ENCODE peak calls at places on chromosome 1, in six cellular contexts. E is mammary epithelial cell; M is H9; C is CD8-positive, alpha-beta T cell; N is aorta; A is substantia nigra. G is an unnamed sample.

GRCh38 chr1:39671793-39672550 is at the start of gene NT5C1A:
- DNase-seq in C (no peak), E (no peak), N (peak), A (no peak), M (peak), G (no peak)

GRCh38 chr1:178196631-178197030 is 102.7 kb downstream of the RASAL2 start:
- DNase-seq in N (no peak), E (peak), C (no peak), A (no peak), M (no peak), G (no peak)

GRCh38 chr1:27575861-27576331 is 28.0 kb downstream of the AHDC1 start:
- DNase-seq in M (peak), E (peak), C (no peak), A (no peak), N (peak), G (no peak)

GRCh38 chr1:212286437-212287131 is 1.4 kb downstream of the PPP2R5A start:
- DNase-seq in M (no peak), N (no peak), A (no peak), C (no peak), E (no peak), G (no peak)

GRCh38 chr1:71033136-71033535 is 14.5 kb downstream of the PTGER3 start:
- DNase-seq in E (no peak), N (no peak), M (no peak), A (no peak), C (no peak), G (no peak)

GRCh38 chr1:155329980-155330598 is 9.4 kb downstream of the RUSC1 start:
- DNase-seq in C (no peak), A (no peak), N (peak), E (no peak), M (no peak), G (no peak)

GRCh38 chr1:16162163-16162822 is 6.4 kb upstream of the EPHA2 start:
- DNase-seq in E (no peak), M (peak), N (peak), C (peak), A (no peak), G (no peak)

GRCh38 chr1:201126832-201127754 is at the start of gene ASCL5:
- DNase-seq in N (no peak), C (no peak), E (peak), M (peak), A (no peak), G (no peak)

GRCh38 chr1:158793604-158794003 is 12.6 kb upstream of the OR6N2 start:
- DNase-seq in M (peak), E (no peak), N (no peak), C (no peak), A (no peak), G (no peak)

GRCh38 chr1:156128749-156129682 is 14.5 kb downstream of the LMNA start:
- DNase-seq in E (no peak), A (no peak), C (no peak), M (no peak), N (peak), G (no peak)

GRCh38 chr1:37274896-37275631 is 199.3 kb upstream of the ZC3H12A start:
- DNase-seq in M (peak), A (no peak), E (no peak), C (no peak), N (no peak), G (peak)

GRCh38 chr1:68481041-68481440 is 15.8 kb downstream of the DEPDC1 start:
- DNase-seq in N (no peak), M (no peak), E (no peak), C (no peak), A (no peak), G (no peak)

GRCh38 chr1:117607471-117607870 is 1.6 kb downstream of the TENT5C start:
- DNase-seq in C (peak), A (no peak), M (no peak), E (peak), N (no peak), G (no peak)

GRCh38 chr1:159207774-159208459 is 3.2 kb downstream of the ACKR1 start:
- DNase-seq in N (no peak), E (no peak), A (no peak), C (no peak), M (no peak), G (no peak)

GRCh38 chr1:168365719-168366474 is 85.2 kb downstream of the TBX19 start:
- DNase-seq in M (no peak), C (no peak), E (no peak), A (no peak), N (no peak), G (no peak)

GRCh38 chr1:150557065-150557600 is 7.9 kb downstream of the ADAMTSL4 start:
- DNase-seq in C (no peak), E (no peak), A (no peak), N (peak), M (peak), G (no peak)

GRCh38 chr1:150686275-150686674 is 10.7 kb downstream of the GOLPH3L start:
- DNase-seq in C (no peak), N (no peak), A (no peak), E (no peak), M (no peak), G (no peak)

GRCh38 chr1:181087400-181087901 is 1.0 kb upstream of the IER5 start:
- DNase-seq in C (no peak), M (no peak), N (no peak), A (no peak), E (no peak), G (no peak)

GRCh38 chr1:170805957-170806662 is 129.2 kb upstream of the MROH9 start:
- DNase-seq in C (no peak), M (no peak), A (no peak), E (no peak), N (peak), G (no peak)

GRCh38 chr1:201557572-201557958 is 18.6 kb downstream of the NAV1 start:
- DNase-seq in A (no peak), M (no peak), E (no peak), C (no peak), N (no peak), G (no peak)

GRCh38 chr1:21909787-21910503 is 27.2 kb downstream of the HSPG2 start:
- DNase-seq in N (peak), E (no peak), C (no peak), A (no peak), M (no peak), G (no peak)

GRCh38 chr1:199778324-199778955 is 249.1 kb upstream of the NR5A2 start:
- DNase-seq in A (no peak), E (no peak), C (no peak), N (no peak), M (no peak), G (no peak)

GRCh38 chr1:209291715-209292114 is 291.8 kb upstream of the CAMK1G start:
- DNase-seq in A (no peak), E (no peak), C (no peak), M (no peak), N (no peak), G (no peak)

GRCh38 chr1:78722521-78722920 is 72.9 kb downstream of the IFI44 start:
- DNase-seq in E (no peak), C (no peak), N (no peak), M (no peak), A (no peak), G (no peak)

GRCh38 chr1:245334827-245335490 is 180.2 kb downstream of the KIF26B start:
- DNase-seq in M (no peak), A (no peak), N (no peak), E (no peak), C (no peak), G (no peak)

GRCh38 chr1:155698382-155699038 is 9.6 kb downstream of the DAP3 start:
- DNase-seq in E (peak), M (no peak), C (no peak), N (no peak), A (no peak), G (no peak)

GRCh38 chr1:180270767-180271639 is 40.9 kb downstream of the LHX4 start:
- DNase-seq in E (peak), C (no peak), M (no peak), N (peak), A (no peak), G (no peak)

GRCh38 chr1:53550201-53550741 is 91.1 kb downstream of the DMRTB1 start:
- DNase-seq in N (peak), E (no peak), C (no peak), M (no peak), A (no peak), G (no peak)

GRCh38 chr1:94335950-94336349 is 82.2 kb upstream of the ABCD3 start:
- DNase-seq in A (peak), C (no peak), M (peak), E (peak), N (no peak), G (peak)

GRCh38 chr1:8421721-8422120 is 103.8 kb downstream of the SLC45A1 start:
- DNase-seq in C (no peak), A (no peak), M (no peak), N (no peak), E (peak), G (no peak)

GRCh38 chr1:8211620-8212442 is 106.1 kb upstream of the SLC45A1 start:
- DNase-seq in M (no peak), A (no peak), N (peak), C (no peak), E (peak), G (no peak)

GRCh38 chr1:109718495-109718894 is 6.4 kb downstream of the GSTM5 start:
- DNase-seq in M (no peak), E (peak), C (no peak), N (no peak), A (no peak), G (no peak)

GRCh38 chr1:109772658-109773202 is 9.0 kb upstream of the EPS8L3 start:
- DNase-seq in N (peak), A (no peak), C (no peak), M (no peak), E (no peak), G (no peak)

GRCh38 chr1:233957691-233958090 is 53.2 kb downstream of the SLC35F3 start:
- DNase-seq in E (no peak), N (no peak), M (no peak), C (no peak), A (no peak), G (no peak)

GRCh38 chr1:236007781-236008180 is 57.1 kb downstream of the NID1 start:
- DNase-seq in N (no peak), E (no peak), A (no peak), C (no peak), M (no peak), G (no peak)

GRCh38 chr1:33298623-33299277 is 22.1 kb downstream of the A3GALT2 start:
- DNase-seq in A (no peak), N (peak), E (peak), M (peak), C (peak), G (peak)

GRCh38 chr1:162070825-162071224 is 1.3 kb downstream of the NOS1AP start:
- DNase-seq in M (peak), C (no peak), E (peak), N (no peak), A (no peak), G (no peak)

GRCh38 chr1:229117664-229118300 is 153.1 kb upstream of the RAB4A start:
- DNase-seq in E (peak), A (peak), N (peak), C (no peak), M (no peak), G (no peak)
- H3K27ac ChIP-seq in E (no peak), A (no peak), N (peak), C (no peak), M (no peak), G (peak)

DNA sequence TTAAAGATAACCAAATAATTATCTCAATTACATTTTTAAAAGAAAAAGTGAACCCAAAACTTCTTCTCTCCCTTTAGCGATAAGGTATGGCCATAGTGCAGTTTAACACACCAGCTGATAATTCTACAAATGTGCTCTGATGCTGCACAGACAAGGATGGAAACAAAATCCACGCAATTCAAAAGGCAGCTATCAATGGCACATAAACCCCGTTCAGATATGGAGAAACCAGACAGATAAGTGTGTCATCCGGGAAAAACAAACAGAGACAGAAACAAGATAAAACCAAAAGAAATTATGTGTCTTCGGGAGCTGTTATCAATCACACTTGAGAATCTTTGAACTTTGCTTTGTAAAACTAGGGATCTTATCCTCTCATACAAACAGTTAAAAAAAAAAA is 73.6 kb downstream of the SIPA1L2 start:
- DNase-seq in M (no peak), A (no peak), E (no peak), C (no peak), N (no peak), G (no peak)
- H3K27ac ChIP-seq in M (no peak), A (no peak), E (no peak), C (no peak), N (no peak), G (no peak)

DNA sequence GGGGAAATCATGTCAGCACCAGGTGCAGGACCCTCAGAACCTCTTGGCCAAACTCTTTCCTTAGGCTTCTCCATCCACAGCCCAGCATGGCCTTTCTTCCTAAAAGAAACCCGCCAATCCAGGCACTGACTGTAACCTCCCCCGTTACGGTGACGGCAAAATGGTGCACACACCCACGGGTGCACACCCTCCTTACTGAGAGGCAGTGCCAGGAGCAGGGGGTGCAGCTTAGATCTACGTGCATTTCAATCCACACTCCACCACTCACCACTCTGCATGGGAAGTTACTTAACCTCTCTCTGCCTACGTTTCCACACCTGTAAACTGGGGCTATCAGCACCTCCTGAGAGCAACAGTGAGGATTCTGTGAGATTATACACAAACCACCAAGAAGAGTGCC is 31.0 kb downstream of the SUSD4 start:
- DNase-seq in E (no peak), C (no peak), A (no peak), M (no peak), N (no peak), G (peak)
- H3K27ac ChIP-seq in E (no peak), C (no peak), A (no peak), M (no peak), N (no peak), G (no peak)

GRCh38 chr1:17582124-17582768 is 42.7 kb downstream of the ARHGEF10L start:
- DNase-seq in E (peak), C (no peak), N (no peak), A (no peak), M (no peak), G (no peak)
- H3K27ac ChIP-seq in E (no peak), C (no peak), N (peak), A (no peak), M (no peak), G (no peak)

DNA sequence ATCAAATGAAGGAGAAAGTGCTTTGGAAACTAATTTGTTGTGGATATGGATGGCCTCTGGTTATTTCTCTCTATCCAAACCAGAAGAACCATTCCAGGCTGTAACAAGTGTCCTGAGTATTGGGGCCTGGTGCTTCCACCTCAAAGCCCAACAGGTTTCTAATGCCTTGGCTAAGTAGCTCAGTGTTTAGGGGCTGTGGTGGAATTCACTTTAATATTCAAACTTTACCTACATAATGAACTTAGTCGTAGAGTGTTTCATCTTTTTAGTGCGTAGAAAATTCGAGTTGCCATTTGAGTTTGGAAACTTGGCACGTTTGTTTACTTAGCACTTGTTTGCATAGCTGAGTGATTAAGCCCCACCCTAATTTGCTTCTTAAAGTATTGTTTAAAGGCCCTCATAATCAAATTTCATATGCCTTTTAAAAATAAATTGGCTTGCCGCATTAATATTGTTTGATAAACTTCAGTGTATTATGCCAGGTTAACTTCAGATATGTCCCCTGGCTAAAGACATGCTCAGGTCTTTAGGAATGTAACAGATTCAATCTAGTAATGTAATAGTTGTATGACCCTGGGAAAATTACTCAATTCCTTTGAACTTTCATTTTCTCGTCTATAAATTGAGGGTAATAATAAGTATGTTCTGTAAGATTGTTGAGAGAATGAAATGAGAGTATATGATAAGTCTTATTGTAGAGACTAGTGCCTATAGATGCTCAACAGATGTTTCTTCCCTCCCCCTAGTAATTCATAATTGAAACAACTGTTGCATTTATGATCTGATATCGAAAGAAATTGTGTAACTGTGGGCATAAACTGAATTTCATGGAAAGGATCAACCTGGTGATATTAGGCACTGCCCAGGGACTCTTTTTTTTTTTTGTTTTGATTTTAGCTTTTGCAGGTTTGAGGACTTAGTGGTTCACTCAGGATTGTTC is 1.6 kb downstream of the AGO4 start:
- DNase-seq in A (no peak), N (no peak), M (no peak), C (no peak), E (no peak), G (no peak)
- H3K27ac ChIP-seq in A (peak), N (peak), M (no peak), C (no peak), E (no peak), G (peak)